ENCODE peak calls at places on chromosomes 12 and 14, in nine cellular contexts. J is stomach, K is aorta, O is cardiac muscle cell, A is iPS DF 6.9, B is thoracic aorta, H is brain microvascular endothelial cell, I is bronchial epithelial cell, F is adipocyte. L is an unnamed sample.
A peak's percentile ranks its signal among the peaks of the same experiment; 100 is the strongest.

GRCh38 chr12:63844391-63845341 is at the start of gene SRGAP1:
- DNase-seq in J (peak; percentile 52), K (peak; percentile 89), O (peak; percentile 63), A (no peak), B (peak; percentile 29), H (peak; percentile 60), I (peak; percentile 38), F (peak; percentile 88), L (peak; percentile 88)

GRCh38 chr12:63103489-63104131 is 47.4 kb downstream of the AVPR1A start:
- DNase-seq in J (no peak), K (no peak), O (peak; percentile 35), A (no peak), B (no peak), H (no peak), I (peak; percentile 29), F (peak; percentile 73), L (no peak)

GRCh38 chr12:29739279-29739991 is 44.3 kb downstream of the TMTC1 start:
- DNase-seq in J (no peak), K (no peak), O (no peak), A (no peak), B (no peak), H (peak; percentile 56), I (no peak), F (peak; percentile 48), L (no peak)

GRCh38 chr14:68081489-68081888 is 261.9 kb downstream of the RAD51B start:
- DNase-seq in J (no peak), K (no peak), O (no peak), A (no peak), B (no peak), H (no peak), I (no peak), F (no peak), L (no peak)

GRCh38 chr12:116166306-116166705 is 111.2 kb downstream of the MED13L start:
- DNase-seq in J (no peak), K (no peak), O (no peak), A (no peak), B (no peak), H (no peak), I (no peak), F (no peak), L (no peak)

GRCh38 chr12:59080101-59080500 is 159.8 kb upstream of the LRIG3 start:
- DNase-seq in J (peak; percentile 37), K (no peak), O (no peak), A (no peak), B (no peak), H (no peak), I (peak; percentile 73), F (no peak), L (no peak)

GRCh38 chr14:67500981-67501380 is 12.5 kb upstream of the TMEM229B start:
- DNase-seq in J (no peak), K (no peak), O (no peak), A (no peak), B (no peak), H (no peak), I (peak; percentile 32), F (no peak), L (no peak)

GRCh38 chr12:51621155-51621922 is 30.3 kb downstream of the SCN8A start:
- DNase-seq in J (no peak), K (no peak), O (no peak), A (no peak), B (no peak), H (no peak), I (no peak), F (no peak), L (no peak)

GRCh38 chr12:27499377-27499776 is 24.6 kb upstream of the PPFIBP1 start:
- DNase-seq in J (no peak), K (no peak), O (no peak), A (no peak), B (no peak), H (no peak), I (no peak), F (no peak), L (no peak)

GRCh38 chr12:91205791-91206190 is 23.2 kb upstream of the DCN start:
- DNase-seq in J (no peak), K (no peak), O (no peak), A (no peak), B (no peak), H (no peak), I (peak; percentile 27), F (no peak), L (no peak)

GRCh38 chr12:130965668-130966067 is 12.0 kb downstream of the ADGRD1 start:
- DNase-seq in J (no peak), K (no peak), O (no peak), A (no peak), B (no peak), H (no peak), I (peak; percentile 80), F (no peak), L (no peak)

GRCh38 chr14:89270439-89271227 is 146.4 kb downstream of the FOXN3 start:
- DNase-seq in J (peak; percentile 43), K (no peak), O (no peak), A (no peak), B (no peak), H (no peak), I (peak; percentile 63), F (no peak), L (no peak)

GRCh38 chr12:12024958-12025682 is 45.6 kb upstream of the BCL2L14 start:
- DNase-seq in J (peak; percentile 71), K (no peak), O (no peak), A (no peak), B (no peak), H (no peak), I (peak; percentile 21), F (no peak), L (no peak)
- H3K36me3 ChIP-seq in J (no peaks in the 10 kb centered on the region), K (no peaks in the 10 kb centered on the region), O (no peaks in the 10 kb centered on the region), A (no peaks in the 10 kb centered on the region), B (no peaks in the 10 kb centered on the region), H (no peaks in the 10 kb centered on the region), I (no peaks in the 10 kb centered on the region), F (no peaks in the 10 kb centered on the region), L (no peaks in the 10 kb centered on the region)

GRCh38 chr12:124324803-124325705 is 30.2 kb downstream of the RFLNA start:
- DNase-seq in J (no peak), K (no peak), O (no peak), A (no peak), B (no peak), H (no peak), I (no peak), F (no peak), L (no peak)

GRCh38 chr12:124326899-124327298 is 32.0 kb downstream of the RFLNA start:
- DNase-seq in J (no peak), K (no peak), O (no peak), A (no peak), B (no peak), H (no peak), I (no peak), F (no peak), L (peak; percentile 83)

GRCh38 chr12:124326104-124326503 is 31.2 kb downstream of the RFLNA start:
- DNase-seq in J (no peak), K (no peak), O (no peak), A (no peak), B (no peak), H (no peak), I (no peak), F (no peak), L (no peak)

GRCh38 chr12:124327362-124328043 is 32.6 kb downstream of the RFLNA start:
- DNase-seq in J (no peak), K (no peak), O (no peak), A (no peak), B (no peak), H (no peak), I (no peak), F (no peak), L (no peak)

DNA sequence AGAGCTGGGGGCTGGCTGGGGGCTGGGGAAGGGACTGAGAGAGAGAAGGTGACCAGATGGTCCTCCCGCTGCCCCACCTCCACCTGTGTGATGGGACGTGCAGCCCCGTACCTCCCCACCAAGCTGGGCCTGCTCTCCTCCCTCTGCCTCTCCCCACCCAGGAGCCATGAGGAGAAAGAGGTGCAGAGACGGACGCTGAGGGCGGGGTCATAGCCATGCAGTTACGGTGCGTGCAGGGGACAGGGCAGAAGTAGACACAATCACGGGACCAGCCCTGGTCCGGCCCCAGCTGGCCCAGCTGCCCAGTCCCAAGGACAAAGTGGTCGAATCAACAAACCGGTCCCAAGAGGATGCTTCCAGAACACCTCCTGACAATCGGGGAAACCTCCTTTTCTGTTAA is 33.2 kb downstream of the RFLNA start:
- DNase-seq in J (peak; percentile 57), K (no peak), O (no peak), A (no peak), B (no peak), H (no peak), I (no peak), F (no peak), L (peak; percentile 66)
- H3K36me3 ChIP-seq in J (peaks cover 76% of the 10 kb centered on the region), K (no peaks in the 10 kb centered on the region), O (peaks cover 24% of the 10 kb centered on the region), A (peaks cover 39% of the 10 kb centered on the region), B (peaks cover 63% of the 10 kb centered on the region), H (peaks cover 92% of the 10 kb centered on the region), I (peaks cover 26% of the 10 kb centered on the region), F (peaks cover 84% of the 10 kb centered on the region), L (peaks cover 48% of the 10 kb centered on the region)

GRCh38 chr12:38662851-38663250 is 242.5 kb downstream of the CPNE8 start:
- DNase-seq in J (no peak), K (no peak), O (no peak), A (no peak), B (no peak), H (no peak), I (peak; percentile 14), F (no peak), L (no peak)
- H3K36me3 ChIP-seq in J (no peaks in the 10 kb centered on the region), K (no peaks in the 10 kb centered on the region), O (no peaks in the 10 kb centered on the region), A (no peaks in the 10 kb centered on the region), B (peaks cover 4% of the 10 kb centered on the region), H (no peaks in the 10 kb centered on the region), I (no peaks in the 10 kb centered on the region), F (peaks cover 5% of the 10 kb centered on the region), L (peaks cover 17% of the 10 kb centered on the region)

GRCh38 chr12:111546758-111547383 is 52.2 kb downstream of the ATXN2 start:
- DNase-seq in J (no peak), K (no peak), O (no peak), A (no peak), B (no peak), H (no peak), I (peak; percentile 33), F (no peak), L (no peak)
- H3K36me3 ChIP-seq in J (peaks cover 26% of the 10 kb centered on the region), K (no peaks in the 10 kb centered on the region), O (peaks cover 23% of the 10 kb centered on the region), A (no peaks in the 10 kb centered on the region), B (peaks cover 16% of the 10 kb centered on the region), H (peaks cover 24% of the 10 kb centered on the region), I (peaks cover 11% of the 10 kb centered on the region), F (peaks cover 78% of the 10 kb centered on the region), L (peaks cover 40% of the 10 kb centered on the region)

GRCh38 chr14:74886001-74886400 is 4.3 kb downstream of the DLST start:
- DNase-seq in J (no peak), K (no peak), O (no peak), A (peak; percentile 48), B (no peak), H (peak; percentile 76), I (peak; percentile 40), F (peak; percentile 96), L (no peak)
- H3K36me3 ChIP-seq in J (peaks cover 16% of the 10 kb centered on the region), K (no peaks in the 10 kb centered on the region), O (peaks cover 13% of the 10 kb centered on the region), A (peaks cover 10% of the 10 kb centered on the region), B (peaks cover 13% of the 10 kb centered on the region), H (peaks cover 13% of the 10 kb centered on the region), I (peaks cover 4% of the 10 kb centered on the region), F (peaks cover 31% of the 10 kb centered on the region), L (peaks cover 26% of the 10 kb centered on the region)

GRCh38 chr12:6980740-6981139 is 10.0 kb downstream of the EMG1 start:
- DNase-seq in J (no peak), K (no peak), O (no peak), A (no peak), B (no peak), H (no peak), I (peak; percentile 48), F (no peak), L (no peak)
- H3K36me3 ChIP-seq in J (peaks cover 60% of the 10 kb centered on the region), K (peaks cover under 1% of the 10 kb centered on the region), O (peaks cover 25% of the 10 kb centered on the region), A (peaks cover 11% of the 10 kb centered on the region), B (peaks cover 53% of the 10 kb centered on the region), H (peaks cover 36% of the 10 kb centered on the region), I (peaks cover 17% of the 10 kb centered on the region), F (peaks cover 89% of the 10 kb centered on the region), L (peaks cover 75% of the 10 kb centered on the region)

L was measured in tibial artery.